ENCODE peak calls at places on chromosomes 4 and X, in six cellular contexts. R is right atrium auricular region, E is heart left ventricle, H is fibroblast of the aortic adventitia, K is AG04450, G is GM06990. T is an unnamed sample.

GRCh38 chr4:115851918-115852766 is 738.7 kb upstream of the NDST4 start:
- DNase-seq in R (no peak), E (no peak), H (no peak), K (no peak), G (peak; percentile 23), T (no peak)

GRCh38 chrX:18983711-18984380 is at the start of gene PHKA2:
- DNase-seq in R (peak; percentile 62), E (peak; percentile 73), H (no peak), K (no peak), G (no peak), T (peak; percentile 18)

GRCh38 chrX:3713937-3714434 is 537 bp upstream of the PRKX start:
- DNase-seq in R (no peak), E (no peak), H (no peak), K (no peak), G (no peak), T (no peak)

GRCh38 chr4:66688674-66689073 is 856.6 kb downstream of the CENPC start:
- DNase-seq in R (no peak), E (no peak), H (peak; percentile 80), K (no peak), G (no peak), T (peak; percentile 19)

GRCh38 chrX:85620466-85620865 is 241.0 kb upstream of the POF1B start:
- DNase-seq in R (no peak), E (no peak), H (no peak), K (no peak), G (no peak), T (no peak)

GRCh38 chrX:53184836-53185235 is 40.2 kb downstream of the KDM5C start:
- DNase-seq in R (no peak), E (no peak), H (no peak), K (no peak), G (no peak), T (peak; percentile 37)

GRCh38 chrX:78618987-78619386 is 40.1 kb downstream of the RTL3 start:
- DNase-seq in R (no peak), E (no peak), H (no peak), K (no peak), G (no peak), T (no peak)

GRCh38 chrX:133415276-133416105 is at the start of gene GPC4:
- DNase-seq in R (no peak), E (peak; percentile 63), H (peak; percentile 12), K (no peak), G (peak; percentile 6), T (no peak)

GRCh38 chr4:173990126-173990878 is 293.2 kb downstream of the FBXO8 start:
- DNase-seq in R (no peak), E (no peak), H (peak; percentile 81), K (no peak), G (no peak), T (peak; percentile 16)

GRCh38 chr4:186724048-186724860 is 598 bp upstream of the FAT1 start:
- DNase-seq in R (peak; percentile 62), E (peak; percentile 69), H (peak; percentile 74), K (no peak), G (no peak), T (no peak)

GRCh38 chr4:76156635-76157034 is 8.4 kb upstream of the NUP54 start:
- DNase-seq in R (no peak), E (no peak), H (no peak), K (no peak), G (no peak), T (no peak)

GRCh38 chr4:170741856-170742255 is 652.1 kb upstream of the AADAT start:
- DNase-seq in R (no peak), E (no peak), H (no peak), K (no peak), G (no peak), T (no peak)

GRCh38 chr4:184284742-184285141 is 67.1 kb upstream of the ENPP6 start:
- DNase-seq in R (no peak), E (no peak), H (no peak), K (no peak), G (peak; percentile 43), T (no peak)

GRCh38 chr4:98482847-98483806 is 175.3 kb downstream of the TSPAN5 start:
- DNase-seq in R (no peak), E (no peak), H (no peak), K (no peak), G (peak; percentile 57), T (peak; percentile 35)

GRCh38 chrX:134144231-134144630 is 92.8 kb upstream of the CCDC160 start:
- DNase-seq in R (no peak), E (no peak), H (peak; percentile 1), K (no peak), G (no peak), T (no peak)

GRCh38 chr4:149371021-149371420 is 444.6 kb downstream of the IQCM start:
- DNase-seq in R (no peak), E (no peak), H (peak; percentile 78), K (peak; percentile 23), G (no peak), T (peak; percentile 40)

GRCh38 chr4:143390764-143391163 is 54.1 kb downstream of the GAB1 start:
- DNase-seq in R (no peak), E (no peak), H (no peak), K (no peak), G (no peak), T (no peak)

GRCh38 chr4:110963621-110964020 is 340.7 kb upstream of the PITX2 start:
- DNase-seq in R (no peak), E (no peak), H (no peak), K (no peak), G (no peak), T (no peak)

GRCh38 chr4:82360298-82361177 is 13.3 kb downstream of the HNRNPD start:
- DNase-seq in R (no peak), E (no peak), H (peak; percentile 45), K (no peak), G (no peak), T (peak; percentile 28)

GRCh38 chr4:122666527-122667245 is 45.8 kb upstream of the IL21 start:
- DNase-seq in R (no peak), E (no peak), H (peak; percentile 96), K (peak; percentile 63), G (no peak), T (peak; percentile 92)

GRCh38 chrX:134294548-134294947 is 57.6 kb downstream of the CCDC160 start:
- DNase-seq in R (no peak), E (no peak), H (peak; percentile 4), K (no peak), G (no peak), T (no peak)

GRCh38 chr4:183229397-183229796 is 90.7 kb downstream of the CLDN22 start:
- DNase-seq in R (no peak), E (no peak), H (no peak), K (no peak), G (no peak), T (peak; percentile 51)

GRCh38 chr4:7151668-7152227 is 40.6 kb upstream of the SORCS2 start:
- DNase-seq in R (no peak), E (no peak), H (no peak), K (no peak), G (no peak), T (no peak)

GRCh38 chr4:184824776-184825393 is 883 bp downstream of the ACSL1 start:
- DNase-seq in R (no peak), E (no peak), H (peak; percentile 22), K (no peak), G (peak; percentile 52), T (no peak)

DNA sequence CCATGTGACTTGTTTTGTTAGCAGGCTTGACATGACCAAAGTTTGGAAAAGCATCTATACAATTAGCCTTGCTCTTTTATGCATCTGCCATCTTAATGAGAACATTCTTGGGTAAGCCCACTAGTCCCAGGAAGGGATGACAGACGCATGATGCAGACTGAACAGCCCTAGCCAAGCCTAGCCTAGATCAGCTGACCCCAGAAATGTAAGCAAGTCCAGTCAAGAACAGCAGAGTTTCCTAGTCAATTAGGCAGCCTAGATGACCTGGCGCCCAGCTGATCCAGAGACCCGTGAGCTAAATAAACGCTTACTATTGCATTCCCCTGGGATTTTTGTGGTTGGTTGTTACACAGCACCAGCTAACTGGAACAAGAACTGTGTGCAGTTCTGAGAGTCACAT is 457.9 kb downstream of the BCOR start:
- DNase-seq in R (no peak), E (no peak), H (no peak), K (no peak), G (no peak), T (no peak)
- TF ChIP-seq CTCF in R (no peak), E (no peak), H (no peak), K (no peak), G (no peak), T (no peak)

GRCh38 chr4:1258457-1258856 is 9.5 kb upstream of the CTBP1 start:
- DNase-seq in R (no peak), E (no peak), H (no peak), K (no peak), G (no peak), T (no peak)
- TF ChIP-seq CTCF in R (no peak), E (no peak), H (peak; percentile 17), K (no peak), G (no peak), T (peak; percentile 59)

GRCh38 chr4:133160853-133161252 is 11.8 kb downstream of the PCDH10 start:
- DNase-seq in R (no peak), E (no peak), H (no peak), K (no peak), G (no peak), T (no peak)

GRCh38 chr4:133157460-133158160 is 8.5 kb downstream of the PCDH10 start:
- DNase-seq in R (no peak), E (no peak), H (no peak), K (no peak), G (no peak), T (no peak)

GRCh38 chr4:133161570-133161969 is 12.5 kb downstream of the PCDH10 start:
- DNase-seq in R (no peak), E (no peak), H (no peak), K (no peak), G (no peak), T (no peak)

DNA sequence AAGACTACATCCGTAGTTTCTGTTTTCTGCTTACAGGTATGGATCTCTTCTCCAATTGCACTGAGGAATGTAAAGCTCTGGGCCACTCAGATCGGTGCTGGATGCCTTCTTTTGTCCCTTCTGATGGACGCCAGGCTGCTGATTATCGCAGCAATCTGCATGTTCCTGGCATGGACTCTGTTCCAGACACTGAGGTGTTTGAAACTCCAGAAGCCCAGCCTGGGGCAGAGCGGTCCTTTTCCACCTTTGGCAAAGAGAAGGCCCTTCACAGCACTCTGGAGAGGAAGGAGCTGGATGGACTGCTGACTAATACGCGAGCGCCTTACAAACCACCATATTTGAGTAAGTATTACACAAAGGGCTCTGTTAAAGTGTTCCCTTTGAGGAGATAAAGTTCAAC is 13.8 kb downstream of the PCDH10 start:
- DNase-seq in R (no peak), E (no peak), H (no peak), K (no peak), G (no peak), T (no peak)
- TF ChIP-seq CTCF in R (no peak), E (no peak), H (no peak), K (no peak), G (no peak), T (no peak)

GRCh38 chrX:39822133-39822748 is 275.5 kb downstream of the BCOR start:
- DNase-seq in R (no peak), E (no peak), H (no peak), K (no peak), G (no peak), T (no peak)

GRCh38 chrX:39819921-39820849 is 277.6 kb downstream of the BCOR start:
- DNase-seq in R (peak; percentile 63), E (peak; percentile 44), H (peak; percentile 44), K (no peak), G (no peak), T (no peak)

GRCh38 chrX:39821709-39822095 is 276.1 kb downstream of the BCOR start:
- DNase-seq in R (no peak), E (no peak), H (no peak), K (no peak), G (no peak), T (no peak)

GRCh38 chrX:39823424-39823823 is 274.3 kb downstream of the BCOR start:
- DNase-seq in R (no peak), E (no peak), H (no peak), K (no peak), G (no peak), T (no peak)

GRCh38 chrX:39821011-39821708 is 276.6 kb downstream of the BCOR start:
- DNase-seq in R (no peak), E (peak; percentile 55), H (no peak), K (no peak), G (no peak), T (no peak)
- TF ChIP-seq CTCF in R (no peak), E (no peak), H (no peak), K (no peak), G (no peak), T (no peak)